ENCODE peak calls at places on chromosomes 13 and 19, in six cellular contexts. A is colonic mucosa, L is activated B cell treated with CpG ODN at 0.5 μM for 24 hours, Z is neural crest cell, E is lower leg skin, I is cardiac fibroblast. Y is an unnamed sample.

GRCh38 chr13:84031120-84031519 is 148.8 kb upstream of the SLITRK1 start:
- DNase-seq in I (no peak), A (no peak), Z (no peak), E (no peak), L (no peak), Y (no peak)

GRCh38 chr19:58555920-58556632 is 1.2 kb upstream of the CHMP2A start:
- DNase-seq in E (no peak), L (peak), I (no peak), A (peak), Z (no peak), Y (no peak)

GRCh38 chr13:34867590-34867989 is 74.5 kb upstream of the NBEA start:
- DNase-seq in I (peak), E (no peak), L (no peak), Z (no peak), A (no peak), Y (no peak)

GRCh38 chr19:2048959-2049740 is 1.9 kb downstream of the MKNK2 start:
- DNase-seq in E (no peak), L (no peak), A (no peak), Z (no peak), I (no peak), Y (peak)

GRCh38 chr13:83452292-83452950 is 429.9 kb downstream of the SLITRK1 start:
- DNase-seq in L (no peak), A (no peak), Z (no peak), E (no peak), I (no peak), Y (peak)

GRCh38 chr13:29159871-29160270 is 339.7 kb downstream of the MTUS2 start:
- DNase-seq in Z (no peak), L (no peak), A (no peak), E (no peak), I (no peak), Y (no peak)

GRCh38 chr19:18204394-18205179 is 745 bp upstream of the RAB3A start:
- DNase-seq in A (peak), E (peak), I (no peak), L (peak), Z (peak), Y (no peak)

GRCh38 chr19:12694641-12695040 is 1.8 kb downstream of the FBXW9 start:
- DNase-seq in E (no peak), L (no peak), Z (no peak), A (no peak), I (no peak), Y (peak)

GRCh38 chr13:113468461-113469147 is 15.3 kb upstream of the ADPRHL1 start:
- DNase-seq in I (no peak), Z (peak), E (no peak), A (no peak), L (no peak), Y (no peak)

GRCh38 chr13:77233159-77233558 is 93.7 kb downstream of the MYCBP2 start:
- DNase-seq in Z (no peak), E (no peak), I (no peak), A (no peak), L (no peak), Y (no peak)

GRCh38 chr19:35000647-35001501 is 751 bp downstream of the GRAMD1A start:
- DNase-seq in Z (no peak), A (peak), E (no peak), I (peak), L (peak), Y (no peak)

GRCh38 chr13:22278336-22278929 is 607.6 kb downstream of the FGF9 start:
- DNase-seq in E (peak), A (peak), L (no peak), Z (peak), I (peak), Y (no peak)

GRCh38 chr19:12994701-12995595 is at the start of gene NFIX:
- DNase-seq in Z (no peak), E (no peak), L (peak), A (peak), I (peak), Y (no peak)

GRCh38 chr13:48873081-48873480 is 102.6 kb upstream of the FNDC3A start:
- DNase-seq in I (no peak), L (no peak), A (no peak), E (no peak), Z (no peak), Y (no peak)

GRCh38 chr13:74975122-74975521 is 506.8 kb downstream of the TBC1D4 start:
- DNase-seq in A (no peak), Z (no peak), L (no peak), E (no peak), I (no peak), Y (no peak)

GRCh38 chr13:39493966-39494365 is 109.0 kb downstream of the LHFPL6 start:
- DNase-seq in E (no peak), L (no peak), A (no peak), I (no peak), Z (no peak), Y (no peak)

GRCh38 chr13:93496985-93497673 is 270.5 kb downstream of the GPC6 start:
- DNase-seq in I (peak), Z (no peak), A (no peak), L (no peak), E (no peak), Y (no peak)

GRCh38 chr19:19749332-19750130 is 16.6 kb upstream of the ZNF14 start:
- DNase-seq in E (no peak), Z (no peak), L (no peak), A (no peak), I (no peak), Y (no peak)

GRCh38 chr19:1901940-1902404 is 3.2 kb upstream of the ADAT3 start:
- DNase-seq in A (no peak), I (no peak), L (no peak), Z (no peak), E (peak), Y (no peak)

GRCh38 chr13:75430618-75431209 is 51.3 kb downstream of the TBC1D4 start:
- DNase-seq in E (no peak), L (no peak), A (no peak), Z (no peak), I (no peak), Y (no peak)

GRCh38 chr19:3073159-3073563 is 10.9 kb upstream of the TLE5 start:
- DNase-seq in Z (no peak), E (no peak), L (no peak), I (peak), A (peak), Y (no peak)

GRCh38 chr13:47334173-47334572 is 437.3 kb upstream of the HTR2A start:
- DNase-seq in L (no peak), A (no peak), E (peak), Z (no peak), I (peak), Y (no peak)

GRCh38 chr19:33373701-33374405 is at the start of gene CEBPG:
- DNase-seq in E (no peak), Z (peak), A (no peak), L (no peak), I (peak), Y (no peak)

GRCh38 chr13:45925151-45925550 is 73.6 kb upstream of the SIAH3 start:
- DNase-seq in Z (no peak), I (peak), L (no peak), E (no peak), A (no peak), Y (no peak)
- TF ChIP-seq CTCF in Z (no peak), I (peak), L (no peak), E (no peak), A (no peak), Y (peak)

DNA sequence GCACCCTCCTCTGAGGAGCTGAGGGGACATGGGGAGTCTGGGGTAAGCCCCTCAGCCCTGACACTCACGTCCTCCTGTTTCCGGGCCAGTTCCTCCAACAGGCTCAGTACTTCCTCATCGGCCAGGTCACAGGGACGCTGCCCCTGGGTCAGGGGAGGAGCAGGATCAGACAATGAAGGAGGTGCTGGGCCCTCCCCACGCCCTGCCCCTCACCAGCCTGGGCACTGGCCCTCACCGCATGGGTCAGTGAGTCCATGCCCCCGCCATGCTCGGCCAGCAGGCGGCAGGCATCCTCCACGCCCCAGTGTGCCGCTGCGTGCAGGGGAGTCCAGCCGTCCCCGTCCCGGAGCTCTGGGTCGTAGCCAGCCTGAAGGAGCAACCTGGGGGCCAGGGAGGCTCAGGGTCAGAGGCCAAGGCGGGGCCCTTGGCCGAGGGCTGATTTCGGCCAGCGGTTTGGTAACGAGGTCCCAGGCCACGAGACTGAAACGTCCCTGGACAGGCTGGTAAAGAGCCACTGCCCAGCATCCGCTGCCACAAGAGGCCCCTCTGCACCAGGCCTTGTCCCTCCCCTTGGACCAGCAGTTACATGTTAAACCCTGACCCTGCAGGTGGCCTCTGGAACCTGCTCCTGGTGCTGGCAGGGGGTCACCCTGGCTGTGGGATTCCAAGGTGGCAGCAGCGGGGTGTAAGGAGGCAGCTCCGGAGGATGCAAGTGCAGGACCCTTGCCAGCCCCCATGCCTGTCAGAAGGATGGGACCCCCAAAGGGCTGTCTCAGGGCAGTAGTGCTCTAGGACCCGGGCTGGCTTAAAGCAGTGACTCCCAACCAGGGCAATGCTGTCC is 18.5 kb downstream of the PPP1R12C start:
- DNase-seq in Z (no peak), L (no peak), E (no peak), A (no peak), I (no peak), Y (no peak)
- TF ChIP-seq CTCF in Z (no peak), L (no peak), E (no peak), A (no peak), I (peak), Y (peak)

DNA sequence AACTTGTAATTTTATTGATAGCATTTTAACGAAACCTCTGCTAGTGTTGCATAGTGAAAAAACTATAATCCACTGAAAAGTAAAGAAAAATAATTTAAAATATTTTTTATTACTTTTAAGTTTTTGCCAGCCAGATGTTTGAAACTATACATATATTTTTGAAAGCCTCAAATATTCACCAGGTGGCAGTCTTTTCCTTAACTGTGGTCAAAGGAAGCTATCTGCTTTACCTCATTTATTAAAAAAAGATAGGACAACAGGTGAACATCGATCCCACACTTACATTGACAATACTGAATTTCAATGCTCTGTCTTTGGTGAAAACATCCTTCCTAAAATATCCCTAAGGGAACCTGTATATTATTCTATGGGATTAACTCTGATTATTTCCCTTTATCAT is 100.5 kb downstream of the TRPC4 start:
- DNase-seq in I (peak), A (no peak), Z (no peak), L (no peak), E (no peak), Y (no peak)
- TF ChIP-seq CTCF in I (peak), A (no peak), Z (peak), L (no peak), E (no peak), Y (peak)

DNA sequence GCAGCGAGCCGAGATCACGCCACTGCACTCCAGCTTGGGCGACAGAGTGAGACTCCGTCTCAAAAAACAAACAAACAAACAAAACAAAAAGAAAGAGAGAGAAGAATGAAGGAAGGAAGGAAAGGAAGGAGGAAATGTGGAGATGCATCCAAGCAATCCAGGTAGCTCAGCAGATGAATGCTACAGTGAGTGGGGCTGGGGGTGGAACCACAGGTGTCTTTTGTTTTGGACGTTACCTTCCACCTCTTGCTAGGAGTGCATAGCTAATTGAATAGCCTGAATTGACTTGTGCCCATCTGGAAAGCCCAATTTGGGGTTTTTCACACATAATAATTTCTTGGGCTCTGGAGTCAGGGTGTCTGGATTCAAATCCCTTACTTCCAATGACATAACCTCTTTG is 66.0 kb upstream of the GTF3A start:
- DNase-seq in A (no peak), Z (no peak), E (no peak), L (no peak), I (no peak), Y (no peak)
- TF ChIP-seq CTCF in A (no peak), Z (no peak), E (no peak), L (no peak), I (no peak), Y (no peak)

Y was measured in chondrocyte.